ENCODE peak calls at places on chromosomes 1 and 21, in nine cellular contexts. O is heart right ventricle; J is esophagus muscularis mucosa; V is fibroblast of lung; B is Peyer's patch; W is RWPE2; Q is CD4-positive, CD25-positive, alpha-beta regulatory T cell; E is GM23248; H is right lobe of liver. R is an unnamed sample. For H3K9me3, the result is how much of the 10 kb centered on the place peaks cover.

GRCh38 chr1:205041998-205042910 is 758 bp upstream of the CNTN2 start:
- DNase-seq in O (no peak), J (no peak), V (no peak), B (no peak), W (no peak), Q (no peak), E (no peak), H (no peak), R (no peak)

GRCh38 chr1:224182057-224182865 is 779 bp upstream of the DEGS1 start:
- DNase-seq in O (no peak), J (no peak), V (no peak), B (no peak), W (no peak), Q (peak), E (no peak), H (no peak), R (peak)

GRCh38 chr1:51736702-51737101 is 119.8 kb downstream of the OSBPL9 start:
- DNase-seq in O (peak), J (no peak), V (peak), B (no peak), W (no peak), Q (no peak), E (peak), H (no peak), R (no peak)

GRCh38 chr1:163068716-163069115 is 445 bp upstream of the RGS4 start:
- DNase-seq in O (peak), J (no peak), V (peak), B (no peak), W (no peak), Q (no peak), E (peak), H (no peak), R (no peak)

GRCh38 chr1:31703431-31704260 is at the start of gene COL16A1:
- DNase-seq in O (peak), J (no peak), V (peak), B (peak), W (no peak), Q (no peak), E (peak), H (no peak), R (no peak)

GRCh38 chr1:175725684-175726083 is 17.7 kb downstream of the TNR start:
- DNase-seq in O (peak), J (no peak), V (peak), B (no peak), W (no peak), Q (no peak), E (peak), H (no peak), R (no peak)

GRCh38 chr1:218330043-218330623 is 15.0 kb upstream of the TGFB2 start:
- DNase-seq in O (no peak), J (no peak), V (peak), B (no peak), W (no peak), Q (peak), E (peak), H (no peak), R (no peak)

GRCh38 chr1:114258633-114259032 is 105.0 kb upstream of the SYT6 start:
- DNase-seq in O (no peak), J (peak), V (no peak), B (no peak), W (no peak), Q (no peak), E (no peak), H (no peak), R (no peak)

GRCh38 chr1:175499595-175500367 is 243.6 kb downstream of the TNR start:
- DNase-seq in O (no peak), J (no peak), V (peak), B (no peak), W (no peak), Q (no peak), E (no peak), H (no peak), R (no peak)

GRCh38 chr1:28099050-28099769 is 10.8 kb upstream of the EYA3 start:
- DNase-seq in O (peak), J (no peak), V (no peak), B (no peak), W (no peak), Q (no peak), E (no peak), H (no peak), R (no peak)

GRCh38 chr21:33231526-33231925 is 1.8 kb downstream of the IFNAR2 start:
- DNase-seq in O (no peak), J (no peak), V (no peak), B (no peak), W (no peak), Q (peak), E (no peak), H (no peak), R (no peak)

GRCh38 chr1:86430376-86430775 is 6.4 kb downstream of the CLCA2 start:
- DNase-seq in O (no peak), J (no peak), V (no peak), B (no peak), W (no peak), Q (no peak), E (peak), H (no peak), R (no peak)

GRCh38 chr1:7478797-7479499 is 292.1 kb upstream of the VAMP3 start:
- DNase-seq in O (peak), J (peak), V (peak), B (peak), W (no peak), Q (no peak), E (peak), H (no peak), R (no peak)

GRCh38 chr1:248702714-248703113 is at the start of gene OR14I1:
- DNase-seq in O (no peak), J (no peak), V (no peak), B (no peak), W (no peak), Q (no peak), E (no peak), H (no peak), R (no peak)

GRCh38 chr1:88401283-88401682 is 282.8 kb upstream of the PKN2 start:
- DNase-seq in O (no peak), J (no peak), V (no peak), B (no peak), W (no peak), Q (no peak), E (no peak), H (no peak), R (no peak)

GRCh38 chr21:44913425-44914175 is 7.1 kb downstream of the ITGB2 start:
- DNase-seq in O (no peak), J (no peak), V (no peak), B (no peak), W (no peak), Q (no peak), E (no peak), H (peak), R (no peak)

GRCh38 chr1:241077386-241078147 is 279.4 kb downstream of the RGS7 start:
- DNase-seq in O (no peak), J (no peak), V (no peak), B (no peak), W (no peak), Q (no peak), E (peak), H (no peak), R (no peak)

DNA sequence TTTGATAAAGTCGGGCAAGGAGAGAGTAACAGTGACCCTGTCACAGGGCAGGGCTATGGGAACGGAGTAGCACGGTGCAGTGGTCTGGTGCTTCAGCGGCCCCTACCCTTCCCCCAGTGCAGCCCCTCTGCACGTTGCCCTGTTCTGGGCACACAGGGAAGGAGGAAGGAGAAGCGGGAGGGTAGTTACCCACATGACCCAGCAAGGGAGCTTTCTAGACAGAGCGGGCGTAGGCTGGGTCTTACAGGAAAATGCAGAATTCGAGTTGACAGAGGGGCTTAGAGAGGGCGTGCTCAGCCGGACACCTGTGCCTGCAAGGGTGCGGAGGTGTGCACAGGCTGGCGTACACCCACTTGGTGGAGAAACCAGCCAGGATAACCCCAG is 341.2 kb downstream of the NPHP4 start:
- DNase-seq in O (no peak), J (no peak), V (no peak), B (no peak), W (no peak), Q (no peak), E (no peak), H (no peak), R (no peak)
- H3K9me3 ChIP-seq in O (under half), J (under half), V (under half), B (under half), W (under half), Q (under half), E (under half), H (under half), R (under half)

GRCh38 chr1:227666286-227666685 is 68.8 kb downstream of the JMJD4 start:
- DNase-seq in O (no peak), J (no peak), V (no peak), B (no peak), W (no peak), Q (no peak), E (peak), H (no peak), R (no peak)

GRCh38 chr1:227661495-227661894 is 73.6 kb downstream of the JMJD4 start:
- DNase-seq in O (no peak), J (no peak), V (no peak), B (no peak), W (no peak), Q (no peak), E (no peak), H (no peak), R (no peak)

GRCh38 chr1:227662933-227663332 is 72.2 kb downstream of the JMJD4 start:
- DNase-seq in O (no peak), J (no peak), V (no peak), B (no peak), W (no peak), Q (no peak), E (no peak), H (no peak), R (no peak)
- H3K9me3 ChIP-seq in O (under half), J (half or more), V (under half), B (under half), W (under half), Q (half or more), E (under half), H (under half), R (under half)

GRCh38 chr21:26624983-26625519 is 52.0 kb upstream of the CYYR1 start:
- DNase-seq in O (no peak), J (no peak), V (no peak), B (no peak), W (no peak), Q (no peak), E (no peak), H (no peak), R (no peak)
- H3K9me3 ChIP-seq in O (under half), J (under half), V (under half), B (under half), W (under half), Q (under half), E (under half), H (under half), R (under half)

DNA sequence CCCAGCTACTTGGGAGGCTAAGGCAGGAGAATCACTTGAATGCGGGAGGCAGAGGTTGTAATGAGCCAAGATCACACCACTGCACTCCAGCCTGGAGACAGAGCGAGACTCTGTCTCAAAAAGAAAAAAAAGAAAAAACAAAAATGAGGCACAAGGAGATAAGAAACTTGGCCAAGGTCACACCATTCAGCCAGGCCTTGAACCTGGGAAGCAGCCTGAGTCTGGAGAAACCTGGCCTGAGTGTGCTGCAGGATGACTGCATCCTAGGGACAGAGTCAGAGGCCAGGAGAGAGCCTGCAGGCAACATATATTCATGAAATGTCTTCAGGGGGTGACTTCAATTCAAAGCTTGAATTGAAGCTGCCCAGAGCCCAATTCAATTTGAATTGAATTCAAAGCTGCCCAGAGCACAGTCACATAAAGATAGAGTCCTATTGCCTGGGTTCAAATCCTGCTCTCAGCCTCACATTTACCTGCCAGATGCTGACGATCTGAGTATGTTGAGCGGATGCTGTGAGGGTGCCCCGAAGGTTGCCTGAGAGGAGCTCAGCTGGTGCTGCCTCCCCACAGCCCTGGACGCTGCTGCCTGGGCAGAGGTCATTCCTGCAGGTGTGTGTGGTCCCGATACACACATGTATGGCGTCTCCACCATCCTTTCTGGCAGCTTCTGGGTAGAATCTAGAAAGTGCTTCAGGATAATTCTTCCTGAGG is 307.7 kb downstream of the AJAP1 start:
- DNase-seq in O (no peak), J (no peak), V (no peak), B (no peak), W (no peak), Q (no peak), E (no peak), H (no peak), R (no peak)
- H3K9me3 ChIP-seq in O (under half), J (under half), V (under half), B (under half), W (under half), Q (under half), E (under half), H (under half), R (under half)

DNA sequence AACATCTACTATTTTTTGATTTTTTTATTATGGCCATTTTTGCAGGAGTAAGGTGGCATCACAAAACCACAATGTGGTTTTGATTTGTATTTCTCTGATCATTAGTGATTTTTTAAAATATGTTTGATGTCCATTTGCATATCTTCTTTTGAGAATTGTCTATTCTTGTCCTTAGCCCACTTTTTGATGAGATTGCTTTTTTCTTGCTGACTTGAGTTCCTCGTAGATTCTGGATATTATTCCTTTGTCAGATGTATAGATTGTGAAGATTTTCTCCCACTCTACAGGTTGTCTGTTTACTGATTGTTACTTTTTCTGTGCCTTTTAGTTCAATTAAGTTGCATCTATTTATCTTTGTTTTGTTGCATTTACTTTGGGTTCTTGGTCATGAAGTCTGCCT is 375.7 kb downstream of the ST6GALNAC3 start:
- DNase-seq in O (no peak), J (no peak), V (no peak), B (no peak), W (no peak), Q (no peak), E (no peak), H (no peak), R (no peak)
- H3K9me3 ChIP-seq in O (under half), J (under half), V (under half), B (under half), W (under half), Q (under half), E (under half), H (under half), R (under half)

GRCh38 chr1:109239047-109239579 is 10.2 kb upstream of the CELSR2 start:
- DNase-seq in O (no peak), J (no peak), V (no peak), B (no peak), W (no peak), Q (no peak), E (no peak), H (no peak), R (no peak)
- H3K9me3 ChIP-seq in O (under half), J (under half), V (under half), B (under half), W (under half), Q (under half), E (under half), H (under half), R (under half)

GRCh38 chr1:106266786-106267185 is 789.7 kb upstream of the PRMT6 start:
- DNase-seq in O (no peak), J (no peak), V (no peak), B (no peak), W (no peak), Q (no peak), E (peak), H (no peak), R (no peak)
- H3K9me3 ChIP-seq in O (under half), J (under half), V (under half), B (under half), W (under half), Q (under half), E (under half), H (under half), R (under half)

GRCh38 chr1:42332877-42333276 is 2.2 kb downstream of the FOXJ3 start:
- DNase-seq in O (no peak), J (no peak), V (no peak), B (no peak), W (no peak), Q (no peak), E (no peak), H (no peak), R (no peak)
- H3K9me3 ChIP-seq in O (under half), J (under half), V (under half), B (under half), W (under half), Q (under half), E (under half), H (under half), R (under half)